ENCODE peak calls at places on chromosomes 2 and 18, in ten cellular contexts. D is H1, E is upper lobe of right lung, L is psoas muscle, K is ascending aorta, I is suprapubic skin, P is adrenal gland, V is esophagus squamous epithelium, N is PC-9, C is GM23248. X is an unnamed sample.

GRCh38 chr2:240527153-240527750 is 30.5 kb downstream of the ANKMY1 start:
- DNase-seq in D (no peak), E (no peak), L (no peak), K (no peak), I (no peak), P (no peak), V (no peak), N (no peak), C (no peak), X (no peak)

GRCh38 chr2:222915092-222915957 is 54.5 kb downstream of the ACSL3 start:
- DNase-seq in D (no peak), E (no peak), L (no peak), K (no peak), I (no peak), P (no peak), V (no peak), N (no peak), C (peak; percentile 56), X (no peak)

GRCh38 chr2:151553-152328 is 105.4 kb upstream of the FAM110C start:
- DNase-seq in D (no peak), E (no peak), L (no peak), K (no peak), I (no peak), P (no peak), V (no peak), N (no peak), C (no peak), X (no peak)

GRCh38 chr2:230660294-230661060 is 52.2 kb upstream of the CAB39 start:
- DNase-seq in D (no peak), E (peak; percentile 80), L (peak; percentile 55), K (no peak), I (no peak), P (peak; percentile 55), V (peak; percentile 15), N (no peak), C (no peak), X (no peak)

GRCh38 chr18:59386909-59387515 is 27.9 kb upstream of the LMAN1 start:
- DNase-seq in D (no peak), E (no peak), L (no peak), K (no peak), I (no peak), P (no peak), V (no peak), N (no peak), C (no peak), X (no peak)

GRCh38 chr2:151518802-151519201 is 109.1 kb downstream of the RIF1 start:
- DNase-seq in D (no peak), E (no peak), L (no peak), K (no peak), I (no peak), P (no peak), V (no peak), N (no peak), C (peak; percentile 3), X (no peak)

GRCh38 chr2:219289537-219290361 is 10.6 kb downstream of the DNAJB2 start:
- DNase-seq in D (no peak), E (peak; percentile 77), L (peak; percentile 74), K (no peak), I (peak; percentile 81), P (peak; percentile 87), V (no peak), N (peak; percentile 82), C (peak; percentile 91), X (no peak)

GRCh38 chr2:131056204-131056975 is 36.9 kb downstream of the FAM168B start:
- DNase-seq in D (no peak), E (no peak), L (no peak), K (no peak), I (peak; percentile 37), P (no peak), V (no peak), N (no peak), C (peak; percentile 44), X (no peak)

GRCh38 chr2:117833911-117834310 is 19.4 kb downstream of the DDX18 start:
- DNase-seq in D (no peak), E (no peak), L (no peak), K (no peak), I (no peak), P (no peak), V (no peak), N (no peak), C (no peak), X (no peak)

GRCh38 chr2:126940331-126940730 is 41.6 kb downstream of the TEX51 start:
- DNase-seq in D (no peak), E (no peak), L (no peak), K (no peak), I (no peak), P (no peak), V (no peak), N (no peak), C (no peak), X (no peak)

GRCh38 chr2:111898703-111899514 is 502 bp downstream of the MERTK start:
- DNase-seq in D (no peak), E (no peak), L (no peak), K (no peak), I (peak; percentile 86), P (no peak), V (no peak), N (no peak), C (peak; percentile 32), X (no peak)

GRCh38 chr2:23814963-23815362 is 112.0 kb downstream of the ATAD2B start:
- DNase-seq in D (no peak), E (no peak), L (no peak), K (no peak), I (no peak), P (no peak), V (no peak), N (no peak), C (no peak), X (no peak)

GRCh38 chr2:97868986-97869721 is 126.6 kb downstream of the TMEM131 start:
- DNase-seq in D (no peak), E (no peak), L (peak; percentile 66), K (peak; percentile 39), I (no peak), P (peak; percentile 55), V (no peak), N (peak; percentile 71), C (peak; percentile 93), X (no peak)

GRCh38 chr2:236159778-236160170 is 8.4 kb downstream of the GBX2 start:
- DNase-seq in D (peak; percentile 76), E (peak; percentile 46), L (no peak), K (no peak), I (no peak), P (no peak), V (no peak), N (no peak), C (no peak), X (no peak)

GRCh38 chr2:24181849-24182248 is 7.0 kb downstream of the FAM228A start:
- DNase-seq in D (no peak), E (no peak), L (no peak), K (no peak), I (no peak), P (no peak), V (no peak), N (no peak), C (no peak), X (no peak)

GRCh38 chr18:78363556-78363955 is 616.1 kb upstream of the SALL3 start:
- DNase-seq in D (no peak), E (no peak), L (no peak), K (no peak), I (no peak), P (no peak), V (no peak), N (no peak), C (no peak), X (no peak)

DNA sequence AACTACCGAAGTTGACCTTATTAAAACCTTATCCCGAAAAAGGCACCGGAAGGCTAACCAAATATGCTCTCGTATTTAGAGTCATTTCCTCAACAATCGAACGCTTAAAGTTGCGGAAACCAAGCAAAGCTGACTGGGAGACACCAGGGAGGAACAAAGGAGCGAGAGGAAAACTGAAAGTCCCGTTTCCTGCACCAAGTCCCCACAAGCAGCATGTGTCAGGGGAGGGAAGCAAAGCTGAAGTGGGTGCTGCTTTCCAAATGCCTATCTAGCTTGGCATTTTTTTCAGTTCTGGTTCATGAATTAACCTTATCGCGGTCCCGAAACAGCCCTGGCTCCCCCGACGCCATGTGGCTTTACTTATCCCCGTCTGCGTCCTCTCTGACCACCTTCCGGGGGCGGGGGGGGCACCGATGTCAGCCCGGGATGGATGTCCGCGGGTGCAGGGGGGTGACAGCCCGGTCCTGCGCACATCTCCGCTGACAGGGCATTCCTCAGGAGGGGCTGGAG is 44.1 kb downstream of the ZNF516 start:
- DNase-seq in D (peak; percentile 52), E (peak; percentile 77), L (peak; percentile 77), K (no peak), I (peak; percentile 87), P (peak; percentile 64), V (no peak), N (no peak), C (peak; percentile 77), X (no peak)
- H3K4me1 ChIP-seq in D (peaks cover 8% of the 10 kb centered on the region), E (peaks cover 17% of the 10 kb centered on the region), L (peaks cover 68% of the 10 kb centered on the region), K (no peaks in the 10 kb centered on the region), I (peaks cover 61% of the 10 kb centered on the region), P (peaks cover 80% of the 10 kb centered on the region), V (peaks cover 97% of the 10 kb centered on the region), N (no peaks in the 10 kb centered on the region), C (peaks cover 66% of the 10 kb centered on the region), X (peaks cover 5% of the 10 kb centered on the region)

DNA sequence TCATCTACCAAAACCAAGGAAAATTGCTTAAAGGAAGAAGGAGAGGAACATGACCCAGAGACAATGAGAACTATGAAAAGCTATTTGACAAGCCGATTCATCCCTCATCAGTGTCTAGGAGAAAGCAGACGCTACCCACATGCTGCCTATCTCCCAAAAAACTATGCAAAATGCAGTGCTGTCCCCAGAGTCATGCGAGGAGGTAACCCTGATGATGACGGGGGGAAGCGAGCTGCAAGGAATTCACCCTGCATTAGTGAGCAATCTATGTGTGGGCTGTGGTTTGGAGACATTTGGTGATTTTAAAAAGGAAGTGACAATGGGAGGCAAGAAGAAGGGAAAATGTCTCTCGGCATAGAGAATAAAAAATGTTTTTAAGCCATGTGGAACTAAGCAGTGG is 472.7 kb downstream of the CMPK2 start:
- DNase-seq in D (no peak), E (no peak), L (no peak), K (no peak), I (no peak), P (no peak), V (no peak), N (no peak), C (peak; percentile 39), X (no peak)
- H3K9me3 ChIP-seq in D (no peaks in the 10 kb centered on the region), E (no peaks in the 10 kb centered on the region), L (no peaks in the 10 kb centered on the region), K (no peaks in the 10 kb centered on the region), I (no peaks in the 10 kb centered on the region), P (no peaks in the 10 kb centered on the region), V (peaks cover 5% of the 10 kb centered on the region), N (no peaks in the 10 kb centered on the region), C (no peaks in the 10 kb centered on the region), X (no peaks in the 10 kb centered on the region)

GRCh38 chr2:227450921-227451654 is 20.9 kb upstream of the AGFG1 start:
- DNase-seq in D (no peak), E (no peak), L (no peak), K (no peak), I (no peak), P (no peak), V (no peak), N (no peak), C (peak; percentile 59), X (no peak)
- H3K4me1 ChIP-seq in D (no peaks in the 10 kb centered on the region), E (peaks cover 12% of the 10 kb centered on the region), L (no peaks in the 10 kb centered on the region), K (no peaks in the 10 kb centered on the region), I (peaks cover 3% of the 10 kb centered on the region), P (peaks cover 23% of the 10 kb centered on the region), V (no peaks in the 10 kb centered on the region), N (peaks cover 4% of the 10 kb centered on the region), C (peaks cover 18% of the 10 kb centered on the region), X (no peaks in the 10 kb centered on the region)

DNA sequence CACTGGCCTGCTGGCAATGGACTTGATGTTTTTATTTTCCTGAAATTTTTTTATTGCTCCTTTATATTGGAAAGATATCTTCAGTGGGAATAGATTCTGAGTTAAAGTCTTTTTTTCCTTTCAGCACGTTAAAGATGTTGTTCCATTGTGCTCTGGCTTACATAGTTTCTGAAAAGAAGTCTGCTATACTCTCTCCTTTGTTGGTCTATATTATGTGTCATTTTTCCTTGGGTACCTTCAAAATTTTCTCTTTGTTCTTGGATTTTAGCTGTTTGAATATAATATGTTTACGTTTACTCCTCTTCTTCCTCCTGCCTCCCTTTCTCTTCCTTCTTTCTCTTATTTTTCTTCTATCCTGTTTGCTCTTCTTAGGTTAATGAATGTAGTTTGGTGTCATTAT is 105.5 kb downstream of the CAPN13 start:
- DNase-seq in D (no peak), E (no peak), L (no peak), K (no peak), I (no peak), P (no peak), V (no peak), N (no peak), C (peak; percentile 28), X (no peak)
- H3K9me3 ChIP-seq in D (peaks cover 34% of the 10 kb centered on the region), E (peaks cover 8% of the 10 kb centered on the region), L (peaks cover 8% of the 10 kb centered on the region), K (peaks cover 19% of the 10 kb centered on the region), I (peaks cover 16% of the 10 kb centered on the region), P (no peaks in the 10 kb centered on the region), V (peaks cover 18% of the 10 kb centered on the region), N (peaks cover 15% of the 10 kb centered on the region), C (peaks cover 7% of the 10 kb centered on the region), X (peaks cover 9% of the 10 kb centered on the region)

X was measured in effector memory CD4-positive, alpha-beta T cell.